ENCODE peak calls at places on chromosomes 13 and 19, in six cellular contexts. U is CD4-positive, CD25-positive, alpha-beta regulatory T cell; M is aorta; D is fibroblast of mammary gland; C is ELF-1; E is GM13976. R is an unnamed sample.

GRCh38 chr13:36418022-36418805 is 14.1 kb upstream of the CCNA1 start:
- DNase-seq in U (no peak), M (no peak), D (peak; percentile 77), C (peak; percentile 25), E (no peak), R (peak; percentile 28)

GRCh38 chr13:71864981-71865857 is 1.8 kb downstream of the DACH1 start:
- DNase-seq in U (no peak), M (peak; percentile 73), D (no peak), C (peak; percentile 34), E (peak; percentile 29), R (no peak)

GRCh38 chr13:106291006-106291405 is 244.5 kb downstream of the EFNB2 start:
- DNase-seq in U (no peak), M (no peak), D (peak; percentile 80), C (no peak), E (no peak), R (no peak)

GRCh38 chr19:29714953-29715694 is at the start of gene C19orf12:
- DNase-seq in U (peak; percentile 71), M (peak; percentile 89), D (peak; percentile 14), C (peak; percentile 41), E (peak; percentile 83), R (no peak)

GRCh38 chr19:17289489-17289888 is 7.8 kb downstream of the ANKLE1 start:
- DNase-seq in U (peak; percentile 73), M (peak; percentile 92), D (peak; percentile 93), C (peak; percentile 85), E (peak; percentile 86), R (peak; percentile 67)

GRCh38 chr13:110756268-110756667 is 42.8 kb downstream of the ING1 start:
- DNase-seq in U (no peak), M (no peak), D (peak; percentile 71), C (peak; percentile 8), E (no peak), R (no peak)

GRCh38 chr13:80841346-80841882 is 500.5 kb upstream of the SPRY2 start:
- DNase-seq in U (no peak), M (no peak), D (no peak), C (no peak), E (no peak), R (no peak)

GRCh38 chr13:73740681-73741080 is 393.5 kb downstream of the KLF12 start:
- DNase-seq in U (no peak), M (no peak), D (peak; percentile 62), C (no peak), E (no peak), R (peak; percentile 23)

GRCh38 chr13:73958657-73959397 is 175.4 kb downstream of the KLF12 start:
- DNase-seq in U (no peak), M (no peak), D (no peak), C (no peak), E (no peak), R (no peak)

GRCh38 chr13:40376296-40376849 is 290.1 kb downstream of the FOXO1 start:
- DNase-seq in U (no peak), M (no peak), D (no peak), C (no peak), E (no peak), R (no peak)

GRCh38 chr19:8308891-8309291 is 733 bp upstream of the CD320 start:
- DNase-seq in U (no peak), M (peak; percentile 61), D (no peak), C (no peak), E (no peak), R (no peak)

GRCh38 chr13:109509154-109509905 is 277.1 kb downstream of the IRS2 start:
- DNase-seq in U (no peak), M (no peak), D (peak; percentile 87), C (no peak), E (no peak), R (peak; percentile 4)

GRCh38 chr13:73340069-73340468 is 281.3 kb downstream of the KLF5 start:
- DNase-seq in U (no peak), M (no peak), D (no peak), C (no peak), E (no peak), R (no peak)

GRCh38 chr13:32910530-32910929 is 105.7 kb upstream of the KL start:
- DNase-seq in U (no peak), M (no peak), D (no peak), C (no peak), E (no peak), R (no peak)

GRCh38 chr19:6718741-6719539 is 1.5 kb downstream of the C3 start:
- DNase-seq in U (peak; percentile 30), M (no peak), D (peak; percentile 37), C (peak; percentile 87), E (peak; percentile 71), R (no peak)